ENCODE peak calls at places on chromosomes 13 and 19, in five cellular contexts. P, Z, E, G and D are unnamed samples.

GRCh38 chr19:29326849-29327840 is 114.2 kb upstream of the UQCRFS1 start:
- DNase-seq in P (no peak), G (no peak), E (no peak), Z (no peak), D (no peak)

GRCh38 chr13:19681517-19681916 is 48.1 kb downstream of the MPHOSPH8 start:
- DNase-seq in G (no peak), Z (no peak), E (no peak), P (no peak), D (no peak)

GRCh38 chr13:108961542-108962125 is 332.2 kb downstream of the MYO16 start:
- DNase-seq in Z (no peak), P (peak), G (no peak), E (peak), D (peak)

GRCh38 chr13:48531416-48532145 is 1.3 kb downstream of the RCBTB2 start:
- DNase-seq in P (no peak), E (no peak), Z (no peak), G (no peak), D (no peak)

GRCh38 chr13:34044660-34045080 is 226.7 kb downstream of the RFC3 start:
- DNase-seq in E (peak), G (no peak), P (peak), Z (no peak), D (peak)

GRCh38 chr13:28138756-28139470 is 568 bp downstream of the PAN3 start:
- DNase-seq in G (peak), E (peak), P (peak), Z (peak), D (peak)

GRCh38 chr13:92187378-92187989 is 789.1 kb downstream of the GPC5 start:
- DNase-seq in P (no peak), E (no peak), G (no peak), Z (no peak), D (no peak)

GRCh38 chr19:1873524-1874473 is 10.4 kb upstream of the KLF16 start:
- DNase-seq in G (peak), E (no peak), Z (no peak), P (no peak), D (no peak)

GRCh38 chr19:53977429-53977990 is 13.9 kb upstream of the CACNG6 start:
- DNase-seq in E (peak), P (peak), Z (no peak), G (peak), D (peak)

GRCh38 chr13:113273856-113274590 is 23.0 kb upstream of the LAMP1 start:
- DNase-seq in P (no peak), G (no peak), E (peak), Z (peak), D (peak)

GRCh38 chr19:17289489-17289888 is 7.8 kb downstream of the ANKLE1 start:
- DNase-seq in G (peak), P (peak), E (peak), Z (peak), D (peak)

GRCh38 chr19:1082165-1082927 is 12.8 kb downstream of the POLR2E start:
- DNase-seq in Z (peak), G (peak), E (no peak), P (peak), D (no peak)

GRCh38 chr13:75101997-75102720 is 379.8 kb downstream of the TBC1D4 start:
- DNase-seq in E (no peak), G (no peak), Z (no peak), P (no peak), D (no peak)

GRCh38 chr19:57437931-57438330 is 2.8 kb downstream of the ZNF749 start:
- DNase-seq in P (no peak), G (no peak), Z (no peak), E (no peak), D (no peak)

GRCh38 chr13:50693755-50694154 is 149.7 kb downstream of the DLEU7 start:
- DNase-seq in Z (peak), G (no peak), E (no peak), P (no peak), D (no peak)

GRCh38 chr19:27776020-27776419 is 1436.9 kb downstream of the UQCRFS1 start:
- DNase-seq in G (no peak), E (no peak), Z (no peak), P (no peak), D (no peak)

GRCh38 chr19:33472696-33473624 is 48.6 kb downstream of the PEPD start:
- DNase-seq in Z (peak), G (peak), P (no peak), E (peak), D (peak)

GRCh38 chr19:42241279-42241678 is 1.1 kb downstream of the GSK3A start:
- DNase-seq in E (no peak), Z (no peak), G (no peak), P (no peak), D (no peak)

GRCh38 chr13:22128413-22129198 is 457.7 kb downstream of the FGF9 start:
- DNase-seq in G (no peak), P (no peak), Z (no peak), E (no peak), D (no peak)

GRCh38 chr13:25204843-25205242 is 32.8 kb upstream of the AMER2 start:
- DNase-seq in G (no peak), E (no peak), Z (no peak), P (no peak), D (no peak)

GRCh38 chr19:16066611-16067104 is 9.6 kb upstream of the TPM4 start:
- DNase-seq in P (peak), G (no peak), Z (no peak), E (no peak), D (no peak)

GRCh38 chr13:31598990-31599389 is 140.3 kb upstream of the RXFP2 start:
- DNase-seq in G (no peak), E (no peak), Z (no peak), P (no peak), D (no peak)

GRCh38 chr13:31591834-31592233 is 147.5 kb upstream of the RXFP2 start:
- DNase-seq in P (no peak), G (no peak), Z (no peak), E (no peak), D (no peak)

GRCh38 chr13:31595568-31595967 is 143.8 kb upstream of the RXFP2 start:
- DNase-seq in P (no peak), E (no peak), Z (no peak), G (no peak), D (peak)

GRCh38 chr13:31588923-31589322 is 150.4 kb upstream of the RXFP2 start:
- DNase-seq in Z (no peak), E (no peak), P (no peak), G (no peak), D (no peak)

GRCh38 chr13:31594056-31594455 is 145.3 kb upstream of the RXFP2 start:
- DNase-seq in Z (no peak), E (no peak), P (no peak), G (no peak), D (no peak)
- H3K4me3 ChIP-seq in Z (no peak), E (no peak), P (no peak), G (no peak), D (no peak)

GRCh38 chr19:49133621-49134454 is 14.5 kb downstream of the PPFIA3 start:
- DNase-seq in P (no peak), E (no peak), G (peak), Z (peak), D (no peak)
- H3K4me3 ChIP-seq in P (no peak), E (no peak), G (peak), Z (peak), D (peak)

DNA sequence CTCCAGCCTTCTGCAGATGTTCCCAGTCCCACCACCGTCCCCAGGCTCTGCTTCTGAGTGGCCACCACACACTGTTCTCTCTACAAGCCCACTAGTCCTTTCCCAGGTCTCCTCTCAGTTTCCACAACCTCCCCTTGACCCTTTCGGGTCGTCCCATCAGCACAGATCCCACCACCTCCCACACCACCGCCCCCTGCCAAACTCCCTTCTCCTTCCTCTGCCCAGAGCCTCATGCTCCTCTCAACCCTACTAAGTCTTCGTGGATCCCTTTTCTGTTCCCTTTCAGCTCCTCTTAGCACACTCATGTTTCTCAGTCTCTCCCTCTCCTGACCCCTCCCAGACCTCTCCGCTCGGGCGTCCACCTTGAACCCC is 1.9 kb downstream of the NAPA start:
- DNase-seq in P (no peak), G (no peak), E (no peak), Z (no peak), D (no peak)
- H3K4me3 ChIP-seq in P (no peak), G (peak), E (peak), Z (peak), D (no peak)

GRCh38 chr19:4525563-4526002 is 7.3 kb upstream of the PLIN4 start:
- DNase-seq in E (no peak), G (no peak), Z (no peak), P (no peak), D (no peak)
- H3K4me3 ChIP-seq in E (no peak), G (no peak), Z (no peak), P (no peak), D (no peak)

DNA sequence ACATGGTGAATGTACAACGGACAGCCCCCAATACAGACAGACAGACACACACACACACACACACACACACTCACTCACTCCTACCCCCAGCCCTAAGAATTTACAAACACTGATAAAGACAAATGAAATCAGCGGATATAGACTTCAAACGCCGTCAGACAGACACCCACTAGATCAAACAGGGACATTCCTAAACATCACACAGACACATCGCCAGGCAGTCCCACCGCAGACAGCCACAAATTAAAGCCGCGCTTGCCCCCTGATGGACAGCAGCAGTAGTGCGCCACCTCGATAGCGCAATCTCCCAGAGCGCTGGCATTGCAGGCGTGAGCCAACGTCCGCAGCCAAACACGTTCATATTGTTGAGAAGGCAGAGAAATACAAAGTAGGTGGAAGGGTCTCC is 24.7 kb upstream of the ADGRE1 start:
- DNase-seq in P (peak), E (peak), G (peak), Z (peak), D (peak)
- H3K4me3 ChIP-seq in P (peak), E (peak), G (peak), Z (peak), D (peak)

DNA sequence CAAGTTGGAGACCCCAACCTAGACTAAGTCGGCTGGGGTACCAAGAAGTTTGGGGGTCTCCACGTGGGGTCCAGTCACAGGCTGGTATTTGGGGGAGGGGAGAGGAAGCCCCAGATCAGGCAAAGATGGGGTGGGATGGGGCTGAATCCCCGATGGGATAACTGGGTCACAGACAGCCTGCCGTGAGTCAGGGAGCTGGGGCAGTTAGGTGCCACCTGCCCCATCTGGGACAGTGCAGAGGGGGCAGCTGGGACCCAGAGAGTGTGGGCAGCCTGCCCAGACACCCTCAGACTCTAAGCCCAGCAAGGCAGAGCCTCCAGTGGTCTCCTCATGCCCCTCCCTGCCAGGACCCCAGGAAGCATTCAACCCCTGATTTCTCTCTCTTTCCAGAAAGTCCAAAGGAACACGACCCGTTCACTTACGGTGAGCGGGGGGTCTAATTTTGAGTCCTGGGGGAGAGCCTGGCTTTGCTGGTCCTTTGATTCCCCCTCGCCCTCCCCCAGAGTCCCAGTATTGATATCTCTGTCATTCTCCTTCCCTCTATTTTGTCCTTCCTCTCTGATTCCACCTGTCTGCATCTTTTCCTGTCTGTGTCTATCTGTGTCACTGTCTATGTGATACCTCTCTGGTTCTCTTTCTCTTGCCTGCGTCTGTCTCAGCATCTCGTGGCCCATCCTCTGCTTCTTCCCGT is 1.7 kb downstream of the FXYD1 start:
- DNase-seq in G (no peak), E (no peak), Z (no peak), P (no peak), D (no peak)
- H3K4me3 ChIP-seq in G (peak), E (no peak), Z (no peak), P (no peak), D (no peak)